ENCODE peak calls at places on chromosomes 7 and 10, in six cellular contexts. A is NCI-H82; S is GDM1; O is breast epithelium; W is activated T-cell treated with anti-CD3 and anti-CD28 coated beads, Interleukin-2, amount 50 U/mL, for 4 hours; Y is lower leg skin. E is an unnamed sample.

GRCh38 chr7:46072722-46073121 is 151.7 kb upstream of the IGFBP3 start:
- DNase-seq in A (no peak), S (no peak), O (no peak), W (no peak), Y (no peak), E (no peak)

GRCh38 chr10:74039561-74040145 is 41.7 kb downstream of the VCL start:
- DNase-seq in A (no peak), S (peak; percentile 26), O (no peak), W (no peak), Y (no peak), E (no peak)

GRCh38 chr7:77910124-77910523 is 111.6 kb downstream of the PHTF2 start:
- DNase-seq in A (no peak), S (no peak), O (no peak), W (no peak), Y (no peak), E (no peak)

GRCh38 chr10:110425684-110426293 is 71.9 kb upstream of the DUSP5 start:
- DNase-seq in A (no peak), S (no peak), O (no peak), W (peak; percentile 35), Y (no peak), E (no peak)

GRCh38 chr10:14952851-14953451 is 945 bp downstream of the DCLRE1C start:
- DNase-seq in A (peak; percentile 30), S (no peak), O (no peak), W (no peak), Y (no peak), E (no peak)

GRCh38 chr7:7770228-7770627 is 51.8 kb upstream of the RPA3 start:
- DNase-seq in A (no peak), S (no peak), O (no peak), W (no peak), Y (no peak), E (no peak)

GRCh38 chr10:50550291-50550839 is 73.4 kb downstream of the SGMS1 start:
- DNase-seq in A (no peak), S (no peak), O (no peak), W (no peak), Y (no peak), E (no peak)

GRCh38 chr7:99372275-99373085 is 2.0 kb upstream of the ARPC1B start:
- DNase-seq in A (peak; percentile 65), S (no peak), O (no peak), W (no peak), Y (no peak), E (no peak)

GRCh38 chr7:128732521-128733277 is 6.5 kb upstream of the CALU start:
- DNase-seq in A (no peak), S (no peak), O (no peak), W (no peak), Y (no peak), E (no peak)

GRCh38 chr7:86942081-86942480 is 117.4 kb downstream of the ELAPOR2 start:
- DNase-seq in A (no peak), S (no peak), O (no peak), W (no peak), Y (no peak), E (no peak)

GRCh38 chr7:29078286-29078685 is 68.1 kb downstream of the CPVL start:
- DNase-seq in A (no peak), S (no peak), O (no peak), W (no peak), Y (no peak), E (no peak)

E was measured in omental fat pad.